ENCODE peak calls at places on chromosomes 6 and 20, in four cellular contexts. D is neural progenitor cell, G is IMR-90, C is mammary epithelial cell. N is an unnamed sample. For H3K27me3, the result is how much of the 10 kb centered on the place peaks cover.

GRCh38 chr20:25178563-25179438 is 16.7 kb upstream of the ENTPD6 start:
- DNase-seq in D (peak), G (peak), C (peak), N (peak)

GRCh38 chr6:142356271-142356938 is 54.6 kb downstream of the ADGRG6 start:
- DNase-seq in G (peak), C (peak), D (no peak), N (no peak)

GRCh38 chr6:92706976-92707375 is 712.4 kb downstream of the EPHA7 start:
- DNase-seq in C (no peak), D (no peak), G (no peak), N (peak)

GRCh38 chr20:32507998-32508774 is 76.9 kb downstream of the NOL4L start:
- DNase-seq in C (no peak), G (no peak), D (no peak), N (no peak)

GRCh38 chr6:53943410-53943809 is 148.6 kb downstream of the LRRC1 start:
- DNase-seq in D (no peak), C (no peak), G (no peak), N (no peak)

GRCh38 chr20:25076731-25077609 is 5.0 kb downstream of the VSX1 start:
- DNase-seq in D (peak), C (peak), G (peak), N (peak)

GRCh38 chr6:158626360-158627167 is 18.0 kb downstream of the DYNLT1 start:
- DNase-seq in C (no peak), D (no peak), G (no peak), N (no peak)

GRCh38 chr6:148776321-148776966 is 29.6 kb downstream of the UST start:
- DNase-seq in G (peak), D (no peak), C (peak), N (peak)

GRCh38 chr20:57652865-57653545 is 32.8 kb upstream of the ZBP1 start:
- DNase-seq in D (no peak), C (no peak), G (no peak), N (no peak)

GRCh38 chr20:38303908-38304379 is at the start of gene BPI:
- DNase-seq in D (no peak), G (no peak), C (no peak), N (no peak)

GRCh38 chr6:4466769-4467480 is 309.3 kb upstream of the CDYL start:
- DNase-seq in G (no peak), D (peak), C (no peak), N (peak)

GRCh38 chr6:41073968-41074691 is 1.4 kb downstream of the NFYA start:
- DNase-seq in D (peak), C (no peak), G (peak), N (peak)

GRCh38 chr20:41853803-41854202 is 235.6 kb upstream of the CHD6 start:
- DNase-seq in C (no peak), D (no peak), G (no peak), N (no peak)

GRCh38 chr20:49779972-49780371 is 32.7 kb upstream of the SLC9A8 start:
- DNase-seq in C (no peak), D (no peak), G (no peak), N (no peak)

GRCh38 chr20:49770634-49771033 is 42.0 kb upstream of the SLC9A8 start:
- DNase-seq in C (no peak), D (no peak), G (no peak), N (no peak)

GRCh38 chr20:49775229-49775693 is 37.4 kb upstream of the SLC9A8 start:
- DNase-seq in D (peak), G (peak), C (peak), N (peak)
- H2AFZ ChIP-seq in D (no peak), G (peak), C (no peak), N (no peak)

GRCh38 chr6:119348308-119349040 is 1.1 kb downstream of the MAN1A1 start:
- DNase-seq in G (peak), D (peak), C (no peak), N (no peak)
- H3K27me3 ChIP-seq in G (under half), D (half or more), C (under half), N (under half)

GRCh38 chr6:12482386-12482785 is 192.2 kb downstream of the EDN1 start:
- DNase-seq in C (no peak), D (peak), G (no peak), N (peak)

GRCh38 chr6:12484519-12484918 is 194.4 kb downstream of the EDN1 start:
- DNase-seq in G (no peak), D (no peak), C (no peak), N (peak)

GRCh38 chr6:12485837-12486236 is 195.7 kb downstream of the EDN1 start:
- DNase-seq in D (no peak), G (no peak), C (no peak), N (no peak)

GRCh38 chr6:12485226-12485764 is 195.1 kb downstream of the EDN1 start:
- DNase-seq in D (no peak), C (no peak), G (no peak), N (peak)

DNA sequence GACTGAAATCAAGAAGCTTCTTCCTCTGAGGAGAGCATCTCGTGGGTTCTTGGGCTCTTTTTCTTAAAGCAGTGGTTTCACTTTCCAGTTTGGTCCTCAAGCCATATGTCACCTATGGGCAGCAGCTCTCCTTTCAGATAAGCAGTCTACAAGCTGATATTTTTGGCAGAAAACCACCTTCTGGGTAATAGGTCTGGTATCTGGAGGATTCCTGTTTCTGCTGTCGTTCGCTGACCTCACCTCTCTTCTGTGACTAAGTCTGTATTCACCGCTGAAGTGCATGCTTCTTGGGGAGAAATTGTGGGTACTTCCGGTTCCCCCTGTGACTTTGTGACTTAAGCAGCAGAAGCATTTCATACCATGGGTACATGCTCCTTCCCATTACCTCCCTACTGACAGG is 193.6 kb downstream of the EDN1 start:
- DNase-seq in G (peak), C (peak), D (no peak), N (peak)
- H3K4me2 ChIP-seq in G (peak), C (peak), D (no peak), N (peak)

GRCh38 chr6:105994522-105995402 is 91.4 kb upstream of the PRDM1 start:
- DNase-seq in G (peak), D (peak), C (peak), N (no peak)
- H2AFZ ChIP-seq in G (peak), D (peak), C (peak), N (no peak)

GRCh38 chr6:10402648-10403311 is 12.1 kb downstream of the TFAP2A start:
- DNase-seq in D (no peak), G (no peak), C (no peak), N (peak)

GRCh38 chr6:10401632-10402223 is 13.1 kb downstream of the TFAP2A start:
- DNase-seq in D (no peak), C (no peak), G (no peak), N (no peak)

GRCh38 chr6:10404107-10404798 is 10.6 kb downstream of the TFAP2A start:
- DNase-seq in D (peak), G (peak), C (peak), N (peak)

GRCh38 chr6:10404799-10405524 is 9.9 kb downstream of the TFAP2A start:
- DNase-seq in G (no peak), D (no peak), C (no peak), N (peak)

DNA sequence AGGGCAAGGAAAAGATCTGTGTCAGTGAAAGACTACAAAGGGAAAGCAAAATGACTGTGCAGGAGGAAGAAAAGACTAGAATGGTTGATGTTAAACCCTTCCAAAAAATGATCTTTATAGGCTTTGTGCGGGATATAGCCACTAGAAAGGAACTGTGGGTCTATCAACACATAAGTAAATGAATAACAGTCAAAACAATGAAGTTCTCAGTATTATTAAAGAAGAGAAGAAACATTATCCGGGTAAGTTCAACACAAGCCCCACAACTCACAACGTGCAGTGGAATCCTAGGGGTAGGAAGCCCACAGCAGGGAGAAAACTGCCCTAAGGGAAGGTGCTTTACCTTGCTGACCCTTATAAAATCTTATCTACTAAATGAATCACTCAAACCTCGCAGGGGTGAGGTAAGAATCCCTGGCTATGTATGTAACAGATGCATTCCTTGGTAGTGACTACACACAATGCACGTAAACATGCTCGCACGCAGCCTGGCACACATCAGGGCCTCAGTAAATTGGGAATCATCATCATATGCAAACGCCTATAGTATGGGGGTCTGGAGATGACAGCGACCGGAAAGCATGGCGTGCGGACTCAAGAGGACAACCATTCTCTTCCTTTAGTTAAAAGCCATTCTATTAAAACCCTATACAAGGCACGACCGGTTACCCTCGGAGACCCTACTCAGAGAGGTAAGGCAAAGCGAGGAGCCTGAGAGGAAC is 11.3 kb downstream of the TFAP2A start:
- DNase-seq in G (peak), D (no peak), C (peak), N (peak)
- H3K27me3 ChIP-seq in G (under half), D (half or more), C (under half), N (under half)

GRCh38 chr20:4638826-4639225 is 82.9 kb upstream of the PRND start:
- DNase-seq in D (no peak), G (no peak), C (peak), N (no peak)
- H3K4me2 ChIP-seq in D (no peak), G (no peak), C (peak), N (no peak)

DNA sequence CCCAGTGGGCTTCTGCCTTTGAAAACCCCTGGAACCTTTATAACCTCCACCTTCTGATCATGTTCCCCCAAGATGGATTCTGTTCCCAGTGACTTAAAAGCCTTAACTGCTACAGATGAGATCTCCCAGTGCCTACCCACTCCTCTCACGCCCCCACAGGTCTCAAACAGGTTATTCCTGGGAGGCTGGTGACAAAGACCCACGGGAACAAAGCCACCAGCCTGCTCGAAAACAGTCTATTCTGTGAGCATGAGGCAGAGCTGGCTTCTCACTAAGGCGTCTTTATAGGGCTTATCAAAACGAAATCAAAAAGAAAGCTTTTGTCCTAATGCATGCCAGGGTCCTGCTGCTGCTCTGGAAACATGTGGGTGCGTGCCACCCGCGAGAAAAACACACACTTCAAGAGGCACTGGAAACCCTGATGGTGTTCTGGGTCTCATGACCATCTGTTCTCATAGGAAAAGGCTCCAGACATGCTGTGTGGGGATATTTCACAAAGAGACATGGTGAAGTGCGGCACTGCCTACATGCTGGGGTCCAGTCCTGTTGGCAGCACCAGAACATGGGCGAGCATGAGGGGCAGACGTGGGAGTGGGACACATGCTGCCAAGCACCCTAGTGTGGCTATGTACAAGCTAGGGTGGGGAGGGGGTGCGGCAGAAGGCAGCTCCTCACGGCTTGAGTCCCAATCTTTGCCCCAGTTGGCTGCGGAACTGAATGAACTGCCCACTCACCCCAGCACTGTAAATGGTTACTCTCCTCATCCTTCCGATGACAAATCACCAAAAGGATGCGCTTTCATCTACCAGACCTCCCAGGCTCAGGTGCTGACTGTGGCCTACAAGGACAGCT is 2.1 kb downstream of the FKBP1A start:
- DNase-seq in C (peak), G (no peak), D (no peak), N (no peak)
- H2AFZ ChIP-seq in C (no peak), G (peak), D (no peak), N (no peak)

GRCh38 chr6:10413850-10414765 is 766 bp downstream of the TFAP2A start:
- DNase-seq in D (peak), G (no peak), C (peak), N (peak)
- H3K27me3 ChIP-seq in D (half or more), G (half or more), C (under half), N (under half)

GRCh38 chr6:32947552-32948465 is 5.1 kb downstream of the HLA-DMA start:
- DNase-seq in D (peak), G (peak), C (peak), N (peak)
- H3K4me2 ChIP-seq in D (no peak), G (no peak), C (no peak), N (no peak)

GRCh38 chr20:46543959-46544358 is 6.5 kb downstream of the OCSTAMP start:
- DNase-seq in C (no peak), D (no peak), G (no peak), N (no peak)
- H2AFZ ChIP-seq in C (no peak), D (no peak), G (no peak), N (no peak)

N was measured in PC-3.